ENCODE peak calls at places on chromosomes 13 and 19, in seven cellular contexts. K is esophagus muscularis mucosa, M is GM13976, I is IMR-90, V is astrocyte of the spinal cord, G is NB4, B is Caco-2. C is an unnamed sample.

GRCh38 chr19:6811906-6812305 is 39.4 kb downstream of the VAV1 start:
- DNase-seq in B (no peak), K (no peak), G (peak; percentile 50), I (peak; percentile 39), V (peak; percentile 16), M (no peak), C (no peak)

GRCh38 chr13:38382946-38383345 is 33.3 kb downstream of the UFM1 start:
- DNase-seq in I (no peak), V (no peak), G (no peak), K (no peak), B (no peak), M (no peak), C (no peak)

GRCh38 chr13:98674968-98675528 is 77.4 kb downstream of the SLC15A1 start:
- DNase-seq in K (no peak), B (no peak), M (no peak), I (no peak), V (no peak), G (no peak), C (no peak)

GRCh38 chr19:5115771-5116202 is 146.9 kb downstream of the KDM4B start:
- DNase-seq in B (no peak), I (peak; percentile 17), G (no peak), K (no peak), M (no peak), V (peak; percentile 25), C (no peak)

GRCh38 chr13:59643906-59644626 is 519.7 kb downstream of the DIAPH3 start:
- DNase-seq in B (no peak), M (no peak), V (no peak), K (peak; percentile 64), I (no peak), G (no peak), C (no peak)

GRCh38 chr19:17242431-17243208 is 3.1 kb downstream of the NR2F6 start:
- DNase-seq in K (no peak), B (no peak), I (no peak), G (no peak), M (no peak), V (no peak), C (no peak)

GRCh38 chr13:113495494-113496251 is 5.2 kb upstream of the DCUN1D2 start:
- DNase-seq in B (no peak), I (peak; percentile 41), K (no peak), M (no peak), G (no peak), V (peak; percentile 19), C (no peak)

GRCh38 chr13:75181906-75182305 is 300.1 kb downstream of the TBC1D4 start:
- DNase-seq in K (no peak), G (no peak), M (no peak), I (peak; percentile 76), B (no peak), V (peak; percentile 77), C (no peak)

GRCh38 chr13:67134322-67135129 is 95.6 kb downstream of the PCDH9 start:
- DNase-seq in V (peak; percentile 58), G (no peak), B (no peak), I (peak; percentile 25), M (no peak), K (no peak), C (no peak)

GRCh38 chr19:29831041-29831548 is 19.3 kb downstream of the CCNE1 start:
- DNase-seq in V (no peak), G (no peak), B (no peak), M (peak; percentile 54), I (no peak), K (no peak), C (no peak)

GRCh38 chr19:42189133-42189532 is 28.3 kb downstream of the DEDD2 start:
- DNase-seq in G (no peak), M (no peak), V (no peak), K (no peak), I (no peak), B (no peak), C (no peak)

GRCh38 chr19:49422407-49423277 is 599 bp downstream of the PTH2 start:
- DNase-seq in M (peak; percentile 66), I (peak; percentile 17), V (no peak), B (no peak), K (no peak), G (peak; percentile 80), C (no peak)

GRCh38 chr13:51269039-51269438 is 46.8 kb downstream of the FAM124A start:
- DNase-seq in M (no peak), B (no peak), I (peak; percentile 26), G (no peak), K (no peak), V (peak; percentile 50), C (no peak)

GRCh38 chr19:43687660-43687997 is 17.7 kb upstream of the PLAUR start:
- DNase-seq in K (no peak), G (no peak), M (no peak), I (no peak), B (no peak), V (no peak), C (no peak)

GRCh38 chr13:60351326-60351725 is 45.7 kb upstream of the TDRD3 start:
- DNase-seq in V (peak; percentile 80), K (no peak), G (no peak), I (peak; percentile 47), M (no peak), B (no peak), C (no peak)

GRCh38 chr19:55249841-55250240 is 9.0 kb downstream of the PPP6R1 start:
- DNase-seq in K (no peak), G (no peak), M (no peak), B (no peak), V (no peak), I (no peak), C (no peak)

GRCh38 chr13:49248433-49249002 is 793 bp downstream of the CDADC1 start:
- DNase-seq in I (peak; percentile 29), M (peak; percentile 22), K (no peak), G (no peak), B (no peak), V (peak; percentile 25), C (no peak)

GRCh38 chr13:87093399-87093798 is 577.8 kb upstream of the SLITRK5 start:
- DNase-seq in M (no peak), B (no peak), G (no peak), K (no peak), V (no peak), I (peak; percentile 75), C (no peak)

DNA sequence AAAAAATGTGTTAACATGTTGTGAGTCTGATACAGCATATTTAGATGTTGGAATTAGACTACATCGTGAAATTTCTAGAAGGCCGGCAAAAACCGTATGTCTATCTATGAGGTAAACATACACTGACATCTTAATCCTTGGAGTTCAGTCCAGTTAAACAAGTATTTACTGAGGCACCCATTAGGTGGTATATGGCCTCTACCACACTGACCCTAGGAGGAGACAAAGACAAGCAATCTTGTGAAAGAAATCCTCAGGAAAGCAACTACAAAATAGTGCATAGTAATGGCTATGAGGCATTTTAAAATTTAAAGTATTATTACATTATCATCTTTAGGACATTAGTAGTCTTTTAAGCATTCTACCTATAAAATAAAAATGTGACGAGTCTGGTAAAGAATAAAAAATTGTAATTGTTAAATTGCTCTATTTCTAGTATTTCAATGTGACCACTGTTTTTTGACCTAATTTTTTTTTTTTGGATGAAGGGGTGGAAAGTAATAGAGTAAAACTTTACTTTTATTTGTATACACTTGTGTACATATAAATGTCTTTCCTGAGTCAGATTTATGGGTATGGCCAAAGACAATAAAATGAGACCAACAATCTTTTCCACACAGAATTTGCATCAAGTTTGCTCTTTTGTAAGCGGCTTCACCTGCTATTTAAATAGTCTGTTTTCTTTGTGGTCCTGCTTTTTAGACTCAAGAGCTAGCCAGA is 50.5 kb downstream of the KATNAL1 start:
- DNase-seq in I (no peak), V (no peak), G (peak; percentile 30), B (no peak), K (no peak), M (no peak), C (no peak)
- TF ChIP-seq CTCF in I (no peak), V (no peak), G (peak; percentile 5), B (no peak), K (peak; percentile 16), M (no peak), C (no peak)

DNA sequence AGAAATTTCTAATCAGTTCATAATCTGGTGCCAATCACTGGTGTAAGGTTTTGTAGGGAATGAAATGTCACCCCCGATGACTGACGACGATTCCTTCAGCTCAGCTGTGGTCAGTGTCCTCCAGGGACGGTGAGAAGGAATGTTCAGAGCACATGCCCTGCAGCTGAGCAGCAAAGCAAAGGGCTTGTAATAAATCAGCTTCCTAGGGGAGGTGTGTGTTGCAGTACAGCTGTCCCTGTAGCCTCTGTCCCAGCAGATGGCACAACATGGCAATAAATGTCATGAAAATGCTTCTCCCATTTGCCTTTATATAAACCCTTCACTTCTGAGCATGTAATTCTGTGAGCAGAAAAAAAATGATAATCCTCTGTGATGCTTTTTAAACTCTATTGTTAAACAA is 102.4 kb downstream of the FAM216B start:
- DNase-seq in G (peak; percentile 33), B (peak; percentile 46), M (no peak), I (peak; percentile 33), K (no peak), V (peak; percentile 51), C (no peak)
- TF ChIP-seq CTCF in G (no peak), B (no peak), M (no peak), I (no peak), K (no peak), V (peak; percentile 14), C (peak; percentile 46)

GRCh38 chr13:71754407-71754974 is 112.5 kb downstream of the DACH1 start:
- DNase-seq in G (no peak), V (no peak), I (no peak), B (no peak), M (no peak), K (no peak), C (no peak)
- TF ChIP-seq CTCF in G (no peak), V (no peak), I (no peak), B (no peak), M (no peak), K (no peak), C (no peak)

GRCh38 chr19:47729468-47729798 is 15.9 kb upstream of the NOP53 start:
- DNase-seq in G (peak; percentile 65), B (peak; percentile 90), V (peak; percentile 84), K (no peak), M (no peak), I (peak; percentile 85), C (no peak)

GRCh38 chr19:47726467-47726866 is 13.2 kb downstream of the EHD2 start:
- DNase-seq in I (peak; percentile 76), G (peak; percentile 78), B (no peak), V (peak; percentile 64), M (no peak), K (no peak), C (no peak)

GRCh38 chr19:47723573-47723923 is 10.3 kb downstream of the EHD2 start:
- DNase-seq in G (peak; percentile 98), M (no peak), V (peak; percentile 88), B (peak; percentile 80), I (peak; percentile 95), K (no peak), C (no peak)

GRCh38 chr19:47729799-47730520 is 15.4 kb upstream of the NOP53 start:
- DNase-seq in K (no peak), B (peak; percentile 95), G (peak; percentile 85), I (no peak), M (peak; percentile 74), V (no peak), C (no peak)

DNA sequence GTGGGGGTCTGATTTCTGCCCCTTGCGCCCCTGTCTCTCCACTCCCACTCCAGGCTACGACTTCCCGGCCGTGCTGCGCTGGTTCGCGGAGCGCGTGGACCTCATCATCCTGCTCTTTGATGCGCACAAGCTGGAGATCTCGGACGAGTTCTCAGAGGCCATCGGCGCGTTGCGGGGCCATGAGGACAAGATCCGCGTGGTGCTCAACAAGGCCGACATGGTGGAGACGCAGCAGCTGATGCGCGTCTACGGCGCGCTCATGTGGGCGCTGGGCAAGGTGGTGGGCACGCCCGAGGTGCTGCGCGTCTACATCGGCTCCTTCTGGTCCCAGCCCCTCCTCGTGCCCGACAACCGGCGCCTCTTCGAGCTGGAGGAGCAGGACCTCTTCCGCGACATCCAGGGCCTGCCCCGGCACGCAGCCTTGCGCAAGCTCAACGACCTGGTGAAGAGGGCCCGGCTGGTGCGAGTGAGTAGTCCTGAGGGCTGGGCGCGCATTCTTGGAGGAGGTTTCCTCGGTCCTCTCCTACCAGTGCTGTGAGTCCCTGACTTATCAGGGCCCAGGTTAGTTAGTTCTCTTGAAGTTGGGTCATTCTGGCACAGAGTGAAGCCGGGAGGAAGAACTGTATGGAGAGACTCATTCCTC is 12.7 kb downstream of the EHD2 start:
- DNase-seq in V (no peak), I (no peak), G (peak; percentile 87), M (no peak), K (no peak), B (no peak), C (no peak)
- TF ChIP-seq CTCF in V (no peak), I (no peak), G (no peak), M (no peak), K (no peak), B (no peak), C (no peak)